ENCODE peak calls at places on chromosomes 12 and 14, in five cellular contexts. O is SK-N-SH, C is HepG2, M is K562, Q is GM12878. I is an unnamed sample.

GRCh38 chr14:28773917-28774691 is 7.5 kb downstream of the FOXG1 start:
- DNase-seq in O (no peak), C (no peak), M (no peak), Q (no peak), I (no peak)

GRCh38 chr12:91225316-91225715 is 42.7 kb upstream of the DCN start:
- DNase-seq in O (no peak), C (no peak), M (no peak), Q (no peak), I (no peak)

GRCh38 chr12:123712780-123713319 is 697 bp downstream of the ATP6V0A2 start:
- DNase-seq in O (no peak), C (peak; percentile 2), M (no peak), Q (no peak), I (no peak)

GRCh38 chr14:61749867-61750266 is 12.4 kb upstream of the SNAPC1 start:
- DNase-seq in O (no peak), C (peak; percentile 45), M (peak; percentile 8), Q (no peak), I (no peak)

GRCh38 chr12:55908726-55909512 is 18.8 kb downstream of the PYM1 start:
- DNase-seq in O (no peak), C (peak; percentile 90), M (no peak), Q (no peak), I (no peak)

GRCh38 chr12:108630481-108631207 is 3.0 kb downstream of the SELPLG start:
- DNase-seq in O (no peak), C (no peak), M (no peak), Q (no peak), I (peak; percentile 47)

GRCh38 chr12:18864900-18865561 is 127.1 kb downstream of the CAPZA3 start:
- DNase-seq in O (peak; percentile 0), C (no peak), M (no peak), Q (no peak), I (no peak)

GRCh38 chr14:75023108-75023507 is 20.4 kb downstream of the EIF2B2 start:
- DNase-seq in O (no peak), C (no peak), M (no peak), Q (no peak), I (no peak)

GRCh38 chr14:34711169-34711568 is 3.2 kb downstream of the CFL2 start:
- DNase-seq in O (peak; percentile 59), C (no peak), M (no peak), Q (peak; percentile 50), I (no peak)

GRCh38 chr12:14880890-14881453 is 4.7 kb downstream of the MGP start:
- DNase-seq in O (no peak), C (no peak), M (no peak), Q (no peak), I (no peak)

GRCh38 chr12:104410786-104411185 is 46.0 kb upstream of the CHST11 start:
- DNase-seq in O (no peak), C (no peak), M (no peak), Q (no peak), I (no peak)
- TF ChIP-seq GABPA in O (no peak), C (no peak), M (no peak), Q (no peak), I (no peak)

DNA sequence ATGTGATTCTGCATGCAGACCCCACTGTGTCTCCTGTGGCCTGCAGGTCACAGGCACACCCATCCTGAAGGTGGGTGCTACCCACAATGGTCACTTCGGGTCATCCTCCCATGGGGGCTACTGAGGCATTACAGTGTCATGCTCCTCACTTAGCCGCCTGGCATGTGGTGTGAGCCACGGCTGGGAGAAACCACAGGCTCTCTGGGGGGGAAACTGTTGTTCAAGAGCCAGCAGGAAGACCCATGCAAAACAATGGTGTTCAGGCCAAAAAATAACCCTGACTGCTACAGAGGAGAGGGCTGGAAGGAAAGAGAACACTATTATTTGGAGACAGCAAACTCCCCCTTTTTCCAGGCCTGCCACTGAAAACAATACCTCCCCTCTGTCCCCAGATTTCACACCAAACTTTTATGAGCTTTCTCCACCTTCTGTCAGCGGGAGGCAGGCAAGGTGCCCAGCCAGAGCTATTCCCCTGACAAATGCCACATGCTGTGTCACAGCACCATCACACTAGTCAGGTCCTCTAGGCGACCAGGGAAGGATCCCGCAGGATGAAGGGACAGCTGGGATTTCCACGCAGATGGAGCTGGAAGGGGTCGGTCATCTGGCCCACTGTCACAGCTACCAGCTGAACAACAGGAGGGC is 83.7 kb downstream of the CHGA start:
- DNase-seq in O (no peak), C (no peak), M (no peak), Q (no peak), I (no peak)
- H3K27ac ChIP-seq in O (peak overlapping the region; percentile 98), C (no peak overlapping the region), M (no peak overlapping the region), Q (no peak overlapping the region), I (no peak overlapping the region)

GRCh38 chr14:85233756-85234545 is 296.0 kb upstream of the FLRT2 start:
- DNase-seq in O (no peak), C (no peak), M (no peak), Q (no peak), I (no peak)
- TF ChIP-seq REST in O (no peak), C (no peak), M (no peak), Q (no peak), I (no peak)

GRCh38 chr14:103555559-103556337 is 6.7 kb downstream of the BAG5 start:
- DNase-seq in O (no peak), C (no peak), M (no peak), Q (no peak), I (no peak)

GRCh38 chr14:103562135-103562384 is 397 bp downstream of the BAG5 start:
- DNase-seq in O (no peak), C (no peak), M (no peak), Q (no peak), I (no peak)

GRCh38 chr14:103556976-103557758 is 5.3 kb downstream of the BAG5 start:
- DNase-seq in O (no peak), C (no peak), M (no peak), Q (no peak), I (no peak)

GRCh38 chr14:103561381-103562134 is 899 bp downstream of the BAG5 start:
- DNase-seq in O (peak; percentile 74), C (peak; percentile 27), M (no peak), Q (no peak), I (peak; percentile 55)

GRCh38 chr14:103558071-103558882 is 4.2 kb downstream of the BAG5 start:
- DNase-seq in O (no peak), C (no peak), M (no peak), Q (no peak), I (no peak)
- TF ChIP-seq GABPA in O (no peak), C (no peak), M (no peak), Q (no peak), I (no peak)